ENCODE peak calls at places on chromosomes 16 and 17, in eight cellular contexts. One of them, this sample, is unnamed.

GRCh38 chr17:37447641-37448040 is 41.0 kb downstream of the TADA2A start:
- DNase-seq in epithelial cell of proximal tubule: no peak
- DNase-seq in neural progenitor cell: no peak
- DNase-seq in left colon: no peak
- DNase-seq in NCI-H2081: no peak
- DNase-seq in renal cortical epithelial cell: peak; percentile 85
- DNase-seq in stimulated activated CD4-positive, alpha-beta T cell treated with anti-CD3 and anti-CD28 coated beads, Interleukin-1b, Interleukin-23, amount 100 ng/mL, for 1 hour: no peak
- DNase-seq in nephron progenitor cell: no peak
- DNase-seq in this sample: no peak

GRCh38 chr16:57039148-57039812 is 49.9 kb downstream of the NLRC5 start:
- DNase-seq in NCI-H2081: no peak
- DNase-seq in stimulated activated CD4-positive, alpha-beta T cell treated with anti-CD3 and anti-CD28 coated beads, Interleukin-1b, Interleukin-23, amount 100 ng/mL, for 1 hour: no peak
- DNase-seq in nephron progenitor cell: no peak
- DNase-seq in epithelial cell of proximal tubule: no peak
- DNase-seq in neural progenitor cell: no peak
- DNase-seq in left colon: no peak
- DNase-seq in renal cortical epithelial cell: peak; percentile 54
- DNase-seq in this sample: no peak

GRCh38 chr16:71854369-71854948 is 8.7 kb downstream of the ATXN1L start:
- DNase-seq in nephron progenitor cell: no peak
- DNase-seq in epithelial cell of proximal tubule: no peak
- DNase-seq in NCI-H2081: no peak
- DNase-seq in renal cortical epithelial cell: peak; percentile 72
- DNase-seq in left colon: no peak
- DNase-seq in neural progenitor cell: no peak
- DNase-seq in stimulated activated CD4-positive, alpha-beta T cell treated with anti-CD3 and anti-CD28 coated beads, Interleukin-1b, Interleukin-23, amount 100 ng/mL, for 1 hour: no peak
- DNase-seq in this sample: no peak

GRCh38 chr17:76397184-76397583 is 12.8 kb downstream of the SPHK1 start:
- DNase-seq in neural progenitor cell: no peak
- DNase-seq in renal cortical epithelial cell: no peak
- DNase-seq in epithelial cell of proximal tubule: no peak
- DNase-seq in nephron progenitor cell: no peak
- DNase-seq in stimulated activated CD4-positive, alpha-beta T cell treated with anti-CD3 and anti-CD28 coated beads, Interleukin-1b, Interleukin-23, amount 100 ng/mL, for 1 hour: no peak
- DNase-seq in NCI-H2081: no peak
- DNase-seq in left colon: no peak
- DNase-seq in this sample: no peak

GRCh38 chr17:56359518-56359917 is 206.2 kb downstream of the ANKFN1 start:
- DNase-seq in renal cortical epithelial cell: no peak
- DNase-seq in stimulated activated CD4-positive, alpha-beta T cell treated with anti-CD3 and anti-CD28 coated beads, Interleukin-1b, Interleukin-23, amount 100 ng/mL, for 1 hour: no peak
- DNase-seq in left colon: no peak
- DNase-seq in epithelial cell of proximal tubule: no peak
- DNase-seq in NCI-H2081: no peak
- DNase-seq in neural progenitor cell: no peak
- DNase-seq in nephron progenitor cell: no peak
- DNase-seq in this sample: no peak

GRCh38 chr17:51692917-51693316 is 432.6 kb downstream of the UTP18 start:
- DNase-seq in epithelial cell of proximal tubule: no peak
- DNase-seq in renal cortical epithelial cell: no peak
- DNase-seq in stimulated activated CD4-positive, alpha-beta T cell treated with anti-CD3 and anti-CD28 coated beads, Interleukin-1b, Interleukin-23, amount 100 ng/mL, for 1 hour: no peak
- DNase-seq in left colon: no peak
- DNase-seq in neural progenitor cell: peak; percentile 9
- DNase-seq in nephron progenitor cell: peak; percentile 18
- DNase-seq in NCI-H2081: no peak
- DNase-seq in this sample: no peak

GRCh38 chr17:65243838-65244237 is 106.7 kb downstream of the RGS9 start:
- DNase-seq in NCI-H2081: peak; percentile 44
- DNase-seq in nephron progenitor cell: no peak
- DNase-seq in epithelial cell of proximal tubule: peak; percentile 7
- DNase-seq in stimulated activated CD4-positive, alpha-beta T cell treated with anti-CD3 and anti-CD28 coated beads, Interleukin-1b, Interleukin-23, amount 100 ng/mL, for 1 hour: no peak
- DNase-seq in left colon: no peak
- DNase-seq in renal cortical epithelial cell: peak; percentile 79
- DNase-seq in neural progenitor cell: peak; percentile 78
- DNase-seq in this sample: no peak

GRCh38 chr17:15945493-15946209 is 721 bp downstream of the ADORA2B start:
- DNase-seq in nephron progenitor cell: peak; percentile 36
- DNase-seq in renal cortical epithelial cell: no peak
- DNase-seq in left colon: no peak
- DNase-seq in epithelial cell of proximal tubule: no peak
- DNase-seq in NCI-H2081: no peak
- DNase-seq in neural progenitor cell: peak; percentile 56
- DNase-seq in stimulated activated CD4-positive, alpha-beta T cell treated with anti-CD3 and anti-CD28 coated beads, Interleukin-1b, Interleukin-23, amount 100 ng/mL, for 1 hour: no peak
- DNase-seq in this sample: no peak

GRCh38 chr17:49252148-49252682 is 21.6 kb upstream of the PHOSPHO1 start:
- DNase-seq in stimulated activated CD4-positive, alpha-beta T cell treated with anti-CD3 and anti-CD28 coated beads, Interleukin-1b, Interleukin-23, amount 100 ng/mL, for 1 hour: no peak
- DNase-seq in neural progenitor cell: no peak
- DNase-seq in nephron progenitor cell: no peak
- DNase-seq in renal cortical epithelial cell: no peak
- DNase-seq in epithelial cell of proximal tubule: no peak
- DNase-seq in NCI-H2081: no peak
- DNase-seq in left colon: no peak
- DNase-seq in this sample: no peak

GRCh38 chr17:55089955-55090573 is 121.5 kb downstream of the STXBP4 start:
- DNase-seq in nephron progenitor cell: no peak
- DNase-seq in left colon: no peak
- DNase-seq in stimulated activated CD4-positive, alpha-beta T cell treated with anti-CD3 and anti-CD28 coated beads, Interleukin-1b, Interleukin-23, amount 100 ng/mL, for 1 hour: no peak
- DNase-seq in epithelial cell of proximal tubule: no peak
- DNase-seq in NCI-H2081: no peak
- DNase-seq in neural progenitor cell: peak; percentile 3
- DNase-seq in renal cortical epithelial cell: peak; percentile 53
- DNase-seq in this sample: no peak

GRCh38 chr17:41069031-41069430 is 3.4 kb upstream of the KRTAP2-4 start:
- DNase-seq in epithelial cell of proximal tubule: no peak
- DNase-seq in nephron progenitor cell: no peak
- DNase-seq in left colon: no peak
- DNase-seq in stimulated activated CD4-positive, alpha-beta T cell treated with anti-CD3 and anti-CD28 coated beads, Interleukin-1b, Interleukin-23, amount 100 ng/mL, for 1 hour: no peak
- DNase-seq in NCI-H2081: no peak
- DNase-seq in renal cortical epithelial cell: no peak
- DNase-seq in neural progenitor cell: no peak
- DNase-seq in this sample: no peak